ENCODE peak calls at places on chromosomes 11 and 22, in seven cellular contexts. B is AG09319; V is CD8-positive, alpha-beta T cell; O is activated CD8-positive, alpha-beta memory T cell treated with anti-CD3 and anti-CD28 coated beads for 1 hour; I is G401; E is NCI-H1105 treated with DMSO at 0.1 percent for 48 hours; X is MV-4-11. J is an unnamed sample.

GRCh38 chr22:49827307-49827852 is 293 bp downstream of the BRD1 start:
- DNase-seq in X (no peak), O (no peak), V (no peak), I (no peak), B (no peak), E (no peak), J (no peak)

GRCh38 chr11:29432719-29433325 is 584.0 kb downstream of the KCNA4 start:
- DNase-seq in E (peak), B (no peak), O (no peak), V (no peak), X (no peak), I (peak), J (no peak)

GRCh38 chr22:29833392-29833949 is 4.6 kb downstream of the ASCC2 start:
- DNase-seq in I (no peak), X (no peak), B (no peak), O (no peak), V (no peak), E (no peak), J (no peak)

GRCh38 chr22:27786253-27786898 is 15.2 kb downstream of the MN1 start:
- DNase-seq in V (no peak), I (no peak), B (no peak), X (no peak), O (no peak), E (no peak), J (no peak)

GRCh38 chr11:72430743-72431570 is 3.4 kb downstream of the CLPB start:
- DNase-seq in V (peak), X (peak), B (no peak), E (peak), I (peak), O (no peak), J (no peak)

GRCh38 chr22:46699091-46699490 is 39.0 kb downstream of the CERK start:
- DNase-seq in E (no peak), V (no peak), X (no peak), O (no peak), B (no peak), I (no peak), J (no peak)

GRCh38 chr11:531826-532511 is 3.4 kb downstream of the HRAS start:
- DNase-seq in B (no peak), O (no peak), V (peak), X (no peak), E (no peak), I (no peak), J (peak)

GRCh38 chr22:21444701-21445436 is 22.3 kb upstream of the TMEM191C start:
- DNase-seq in X (no peak), I (no peak), V (no peak), B (no peak), O (no peak), E (no peak), J (peak)

GRCh38 chr11:282171-282570 is 4.0 kb downstream of the NLRP6 start:
- DNase-seq in B (no peak), O (no peak), X (no peak), V (peak), E (no peak), I (no peak), J (no peak)

GRCh38 chr11:116485425-116485824 is 287.4 kb downstream of the BUD13 start:
- DNase-seq in V (no peak), B (no peak), E (no peak), I (no peak), O (no peak), X (no peak), J (no peak)

GRCh38 chr22:36022697-36023096 is 5.9 kb downstream of the RBFOX2 start:
- DNase-seq in V (no peak), X (no peak), E (no peak), I (no peak), O (no peak), B (no peak), J (no peak)

GRCh38 chr11:15920856-15921629 is 435.3 kb downstream of the SOX6 start:
- DNase-seq in I (no peak), V (no peak), O (no peak), X (no peak), E (no peak), B (no peak), J (no peak)

GRCh38 chr11:26599421-26599820 is 27.4 kb upstream of the MUC15 start:
- DNase-seq in O (no peak), V (no peak), I (no peak), E (peak), B (no peak), X (no peak), J (no peak)

GRCh38 chr11:100546714-100547113 is 140.4 kb upstream of the ARHGAP42 start:
- DNase-seq in B (no peak), E (peak), V (no peak), I (no peak), O (no peak), X (no peak), J (no peak)

GRCh38 chr22:31829505-31829904 is 75.7 kb downstream of the DEPDC5 start:
- DNase-seq in B (peak), I (no peak), O (no peak), E (no peak), V (no peak), X (peak), J (no peak)

GRCh38 chr11:65911682-65912568 is 6.9 kb downstream of the C11orf68 start:
- DNase-seq in I (peak), E (peak), B (peak), X (peak), O (no peak), V (no peak), J (peak)

GRCh38 chr11:97525273-97525672 is 1135.5 kb downstream of the JRKL start:
- DNase-seq in O (no peak), I (no peak), V (no peak), E (no peak), B (no peak), X (no peak), J (no peak)

GRCh38 chr22:30889996-30890480 is 78.5 kb downstream of the MORC2 start:
- DNase-seq in E (no peak), O (no peak), B (no peak), I (no peak), V (no peak), X (no peak), J (no peak)

GRCh38 chr11:116773203-116774112 is 671 bp upstream of the BUD13 start:
- DNase-seq in E (no peak), O (no peak), I (no peak), V (no peak), B (no peak), X (peak), J (no peak)

GRCh38 chr11:33490842-33491370 is 209.7 kb downstream of the C11orf91 start:
- DNase-seq in B (no peak), V (no peak), O (no peak), E (no peak), I (no peak), X (no peak), J (no peak)

GRCh38 chr11:122399375-122399774 is 256.1 kb upstream of the UBASH3B start:
- DNase-seq in O (no peak), B (no peak), V (no peak), I (no peak), X (peak), E (no peak), J (no peak)

GRCh38 chr22:20084547-20085413 is 4.7 kb downstream of the DGCR8 start:
- DNase-seq in B (no peak), E (no peak), V (no peak), O (no peak), X (no peak), I (peak), J (no peak)

GRCh38 chr11:73126804-73127480 is 15.2 kb downstream of the FCHSD2 start:
- DNase-seq in X (no peak), B (no peak), I (no peak), O (no peak), V (no peak), E (no peak), J (no peak)

GRCh38 chr22:35961480-35961902 is 67.1 kb downstream of the RBFOX2 start:
- DNase-seq in B (peak), V (no peak), O (no peak), I (peak), E (peak), X (no peak), J (peak)

GRCh38 chr11:86592047-86592564 is 80.3 kb downstream of the ME3 start:
- DNase-seq in O (no peak), I (no peak), V (no peak), X (no peak), E (no peak), B (no peak), J (no peak)

GRCh38 chr22:25475554-25476022 is 88.9 kb upstream of the GRK3 start:
- DNase-seq in O (no peak), I (peak), B (peak), X (no peak), V (no peak), E (peak), J (no peak)

GRCh38 chr11:31823372-31824371 is 12.6 kb upstream of the PAX6 start:
- DNase-seq in O (no peak), V (no peak), I (no peak), B (no peak), E (no peak), X (no peak), J (no peak)

GRCh38 chr11:7604331-7604973 is 68.8 kb downstream of the CYB5R2 start:
- DNase-seq in X (no peak), I (no peak), E (no peak), O (no peak), B (no peak), V (no peak), J (no peak)

GRCh38 chr11:16001899-16002426 is 354.4 kb downstream of the SOX6 start:
- DNase-seq in X (peak), E (peak), O (no peak), V (no peak), B (peak), I (no peak), J (no peak)